ENCODE peak calls at places on chromosome 2, in nine cellular contexts. E is tibial nerve; A is neuronal stem cell; U is pancreas; P is fibroblast of lung; J is lower lobe of right lung; C is CD4-positive, alpha-beta memory T cell; D is testis; T is osteoblast. Z is an unnamed sample. For H3K27me3 and H3K4me1, the result is how much of the 10 kb centered on the place peaks cover.

GRCh38 chr2:240211096-240211495 is 70.6 kb upstream of the OTOS start:
- DNase-seq in E (no peak), A (no peak), U (no peak), P (no peak), J (no peak), C (no peak), D (no peak), T (no peak), Z (no peak)

GRCh38 chr2:974454-974853 is 23.8 kb downstream of the SNTG2 start:
- DNase-seq in E (no peak), A (no peak), U (no peak), P (no peak), J (no peak), C (no peak), D (peak), T (no peak), Z (no peak)

GRCh38 chr2:47339745-47340541 is 63.0 kb upstream of the MSH2 start:
- DNase-seq in E (no peak), A (no peak), U (peak), P (peak), J (no peak), C (no peak), D (no peak), T (peak), Z (no peak)

GRCh38 chr2:232854082-232854481 is 16.0 kb upstream of the SNORC start:
- DNase-seq in E (no peak), A (no peak), U (no peak), P (peak), J (peak), C (no peak), D (peak), T (peak), Z (no peak)

GRCh38 chr2:176461098-176461497 is 191.9 kb downstream of the MTX2 start:
- DNase-seq in E (no peak), A (no peak), U (no peak), P (peak), J (no peak), C (no peak), D (no peak), T (no peak), Z (no peak)

GRCh38 chr2:5690718-5691658 is 1.2 kb upstream of the SOX11 start:
- DNase-seq in E (no peak), A (peak), U (no peak), P (peak), J (no peak), C (no peak), D (no peak), T (peak), Z (no peak)

GRCh38 chr2:234454433-234454832 is 42.4 kb downstream of the ARL4C start:
- DNase-seq in E (no peak), A (no peak), U (no peak), P (no peak), J (no peak), C (peak), D (no peak), T (no peak), Z (no peak)

GRCh38 chr2:58606799-58607198 is 365.7 kb upstream of the FANCL start:
- DNase-seq in E (no peak), A (no peak), U (no peak), P (no peak), J (no peak), C (no peak), D (no peak), T (no peak), Z (no peak)

GRCh38 chr2:135152361-135152760 is 100.3 kb downstream of the RAB3GAP1 start:
- DNase-seq in E (no peak), A (no peak), U (no peak), P (no peak), J (no peak), C (no peak), D (no peak), T (no peak), Z (no peak)

GRCh38 chr2:12291303-12291702 is 425.4 kb upstream of the TRIB2 start:
- DNase-seq in E (no peak), A (no peak), U (no peak), P (no peak), J (no peak), C (no peak), D (no peak), T (no peak), Z (no peak)

GRCh38 chr2:75309596-75310290 is 110.4 kb upstream of the TACR1 start:
- DNase-seq in E (no peak), A (no peak), U (no peak), P (peak), J (no peak), C (no peak), D (no peak), T (no peak), Z (no peak)

GRCh38 chr2:217338306-217338916 is 478.5 kb upstream of the TNP1 start:
- DNase-seq in E (no peak), A (no peak), U (no peak), P (peak), J (no peak), C (no peak), D (no peak), T (peak), Z (no peak)

GRCh38 chr2:890791-891190 is 59.9 kb upstream of the SNTG2 start:
- DNase-seq in E (no peak), A (no peak), U (no peak), P (no peak), J (no peak), C (no peak), D (no peak), T (peak), Z (no peak)

GRCh38 chr2:86764661-86765307 is 25.9 kb downstream of the CD8A start:
- DNase-seq in E (no peak), A (peak), U (no peak), P (peak), J (no peak), C (no peak), D (peak), T (peak), Z (no peak)

GRCh38 chr2:42051168-42052125 is 3.6 kb downstream of the PKDCC start:
- DNase-seq in E (no peak), A (no peak), U (no peak), P (no peak), J (no peak), C (no peak), D (no peak), T (peak), Z (no peak)

GRCh38 chr2:225097035-225097434 is 54.8 kb upstream of the DOCK10 start:
- DNase-seq in E (no peak), A (no peak), U (no peak), P (peak), J (no peak), C (no peak), D (no peak), T (no peak), Z (no peak)

GRCh38 chr2:220276736-220277444 is 649.5 kb downstream of the SLC4A3 start:
- DNase-seq in E (no peak), A (no peak), U (no peak), P (peak), J (no peak), C (no peak), D (no peak), T (peak), Z (no peak)

GRCh38 chr2:164644036-164644700 is 22.9 kb upstream of the GRB14 start:
- DNase-seq in E (no peak), A (no peak), U (no peak), P (no peak), J (no peak), C (no peak), D (no peak), T (no peak), Z (no peak)

DNA sequence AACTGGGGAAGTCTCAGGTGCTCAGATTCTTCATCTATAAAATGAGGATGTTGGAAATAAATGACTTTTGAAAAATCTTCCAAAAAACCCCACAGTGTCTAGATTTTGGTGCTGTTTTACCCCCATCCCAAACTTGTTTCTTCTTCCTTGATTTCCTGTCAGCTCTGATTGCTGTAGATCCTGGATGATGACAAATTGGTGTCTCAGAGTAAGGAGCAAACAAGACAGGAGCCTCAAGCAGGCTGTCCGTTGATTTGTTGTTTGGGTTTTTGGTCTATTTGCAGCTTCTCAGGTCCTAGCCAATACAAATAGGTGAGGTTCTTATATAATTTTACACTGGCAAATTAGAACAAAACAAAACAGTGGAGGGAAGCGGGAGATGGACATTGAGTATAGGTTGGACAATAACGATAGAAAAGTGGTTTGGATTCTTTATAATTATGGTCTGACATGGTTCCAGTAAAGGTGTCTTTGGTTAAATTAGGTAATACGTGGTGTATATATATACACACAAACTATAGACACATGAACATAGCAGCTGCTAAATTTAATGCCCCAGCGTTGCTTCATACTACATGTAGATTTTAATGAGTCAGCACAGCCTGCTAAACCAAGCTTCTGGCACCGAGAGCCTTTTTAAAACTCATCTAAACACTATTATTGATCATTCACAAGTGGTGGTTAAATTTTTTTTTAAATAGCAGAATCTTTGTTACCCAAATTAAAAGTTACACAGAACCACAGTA is 142.5 kb downstream of the FMNL2 start:
- DNase-seq in E (no peak), A (no peak), U (no peak), P (peak), J (no peak), C (no peak), D (no peak), T (no peak), Z (no peak)
- H3K27ac ChIP-seq in E (no peak), A (no peak), U (no peak), P (no peak), J (no peak), C (no peak), D (no peak), T (no peak), Z (no peak)

DNA sequence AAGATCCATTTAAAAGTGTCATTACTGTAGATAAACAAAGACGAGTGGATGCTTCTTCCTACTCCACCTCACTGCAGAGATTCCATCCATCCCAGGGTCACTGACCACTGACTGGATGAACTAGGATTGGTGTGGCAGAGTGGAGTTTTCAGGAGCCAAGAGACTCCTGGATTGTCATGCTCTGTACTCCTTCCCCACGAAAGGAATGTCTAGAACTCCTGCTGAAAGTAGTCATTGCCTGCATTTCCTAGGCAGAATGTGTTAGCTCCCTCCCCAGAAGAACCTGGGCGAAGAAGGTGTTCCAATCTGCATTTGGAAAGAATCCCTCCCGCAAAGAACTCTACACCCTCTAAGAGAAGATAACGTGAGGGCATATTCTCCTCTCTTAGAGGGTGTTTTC is 6.3 kb downstream of the PAX8 start:
- DNase-seq in E (no peak), A (no peak), U (no peak), P (no peak), J (no peak), C (no peak), D (no peak), T (no peak), Z (no peak)
- H3K27me3 ChIP-seq in E (half or more), A (under half), U (under half), P (half or more), J (half or more), C (under half), D (under half), T (half or more), Z (under half)

GRCh38 chr2:98501223-98501622 is 56.6 kb downstream of the INPP4A start:
- DNase-seq in E (no peak), A (no peak), U (no peak), P (no peak), J (no peak), C (no peak), D (no peak), T (no peak), Z (no peak)
- H3K4me1 ChIP-seq in E (under half), A (under half), U (under half), P (under half), J (under half), C (half or more), D (under half), T (under half), Z (half or more)

DNA sequence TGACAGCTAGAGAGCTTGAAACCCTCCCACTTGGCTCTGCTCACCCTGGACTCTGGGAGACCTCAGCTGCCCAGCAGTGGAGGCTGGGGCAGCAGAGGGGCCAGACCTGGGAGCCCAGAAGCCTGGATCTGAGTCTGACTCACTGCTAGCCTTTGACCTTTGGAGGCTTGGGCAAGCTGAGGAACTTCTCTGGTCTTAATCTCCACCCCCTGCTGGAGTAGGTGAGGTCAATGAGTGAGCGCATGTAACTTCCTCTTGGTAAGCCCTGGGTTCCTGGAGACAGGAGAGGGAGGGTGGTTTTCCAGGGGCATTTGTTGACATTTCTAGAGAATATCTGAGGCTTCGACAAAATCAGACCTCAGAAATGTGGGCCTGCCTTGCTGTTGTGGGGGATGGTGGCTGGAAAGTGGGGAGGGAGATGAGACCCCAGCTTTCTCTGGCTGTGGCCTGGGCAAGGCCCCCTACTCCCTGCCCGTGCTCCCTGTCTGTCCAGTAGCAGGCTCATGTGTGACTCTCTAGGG is 73.0 kb upstream of the YWHAQ start:
- DNase-seq in E (no peak), A (no peak), U (no peak), P (peak), J (peak), C (peak), D (no peak), T (peak), Z (no peak)
- H3K27ac ChIP-seq in E (peak), A (no peak), U (no peak), P (peak), J (no peak), C (peak), D (no peak), T (peak), Z (peak)

DNA sequence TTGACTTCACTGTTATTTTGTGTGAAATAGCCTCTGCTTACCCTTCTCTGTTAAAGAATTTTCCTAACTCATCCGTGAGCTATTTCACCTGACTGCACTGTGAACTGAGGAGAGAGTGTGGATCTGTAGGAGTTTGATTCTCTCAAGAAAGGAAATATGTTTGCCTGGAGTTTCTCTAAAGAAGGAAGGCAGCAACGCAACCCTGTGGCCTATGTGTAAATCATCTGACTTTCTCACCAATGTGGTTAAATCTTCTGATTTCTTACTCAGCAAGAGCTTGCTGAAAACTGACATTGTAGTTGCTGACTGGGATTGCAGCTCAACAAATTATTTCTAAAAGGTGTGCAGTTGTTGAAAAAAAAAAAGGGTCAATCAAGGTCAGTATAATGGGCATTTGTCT is 153.9 kb upstream of the PELI1 start:
- DNase-seq in E (no peak), A (no peak), U (no peak), P (no peak), J (no peak), C (no peak), D (no peak), T (no peak), Z (no peak)
- H3K27me3 ChIP-seq in E (under half), A (under half), U (under half), P (under half), J (under half), C (under half), D (under half), T (under half), Z (under half)

GRCh38 chr2:60472026-60472425 is 81.4 kb downstream of the BCL11A start:
- DNase-seq in E (no peak), A (no peak), U (no peak), P (no peak), J (peak), C (no peak), D (no peak), T (no peak), Z (no peak)
- H3K4me1 ChIP-seq in E (under half), A (under half), U (under half), P (under half), J (under half), C (under half), D (under half), T (under half), Z (under half)

DNA sequence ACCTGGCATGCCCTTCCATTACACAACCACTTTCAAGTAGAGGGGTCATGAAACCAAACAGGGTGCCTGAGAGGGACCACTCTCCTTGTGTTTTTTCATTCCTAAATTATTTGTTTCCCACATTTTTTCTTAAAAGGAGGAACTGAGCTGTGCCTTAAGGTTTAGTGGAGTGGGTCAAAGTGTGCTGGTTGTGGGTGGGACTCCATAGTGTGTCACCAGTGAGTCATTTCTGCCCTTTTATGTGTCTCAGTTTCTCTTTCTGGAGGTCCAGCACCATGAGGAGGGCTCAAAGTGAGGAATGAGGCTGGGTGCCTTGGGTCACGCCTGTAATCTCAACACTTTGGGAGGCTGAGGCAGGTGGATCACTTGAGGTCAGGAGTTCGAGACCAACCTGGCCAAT is 37.8 kb downstream of the COMMD1 start:
- DNase-seq in E (no peak), A (no peak), U (no peak), P (no peak), J (no peak), C (no peak), D (no peak), T (no peak), Z (no peak)
- H3K27ac ChIP-seq in E (no peak), A (no peak), U (no peak), P (no peak), J (no peak), C (no peak), D (peak), T (no peak), Z (no peak)

GRCh38 chr2:25116956-25117355 is 51.4 kb downstream of the POMC start:
- DNase-seq in E (no peak), A (no peak), U (no peak), P (no peak), J (no peak), C (no peak), D (no peak), T (no peak), Z (no peak)
- H3K27me3 ChIP-seq in E (under half), A (under half), U (under half), P (under half), J (under half), C (under half), D (under half), T (under half), Z (under half)

Z was measured in CD8-positive, alpha-beta T cell.